ENCODE peak calls at places on chromosome 6, in ten cellular contexts. P is Calu3, S is IMR-90, T is AG10803, G is A549, V is progenitor cell of endocrine pancreas, W is dorsolateral prefrontal cortex, J is cardiac fibroblast, E is left ventricle myocardium inferior, U is lung. M is an unnamed sample.

GRCh38 chr6:19838442-19839236 is 1.5 kb downstream of the ID4 start:
- DNase-seq in U (peak; percentile 79), E (no peak), G (peak; percentile 4), V (peak; percentile 67), P (peak; percentile 69), J (peak; percentile 45), T (peak; percentile 21), S (peak; percentile 11), W (no peak), M (no peak)

GRCh38 chr6:37820713-37821069 is 1.2 kb downstream of the ZFAND3 start:
- DNase-seq in J (no peak), W (no peak), S (no peak), V (no peak), T (no peak), E (no peak), G (no peak), P (no peak), U (no peak), M (no peak)

GRCh38 chr6:24865161-24865560 is 66.4 kb upstream of the ARMH2 start:
- DNase-seq in G (no peak), V (no peak), J (no peak), U (no peak), E (no peak), P (no peak), W (no peak), T (no peak), S (no peak), M (no peak)

GRCh38 chr6:36907781-36908180 is 22.0 kb downstream of the C6orf89 start:
- DNase-seq in T (no peak), U (peak; percentile 71), E (peak; percentile 66), P (no peak), S (peak; percentile 36), V (no peak), J (peak; percentile 59), G (no peak), W (no peak), M (no peak)

GRCh38 chr6:109073344-109074235 is 21.1 kb downstream of the SESN1 start:
- DNase-seq in U (no peak), S (peak; percentile 76), W (no peak), T (peak; percentile 76), G (peak; percentile 15), V (no peak), P (peak; percentile 58), J (peak; percentile 87), E (no peak), M (peak; percentile 60)

GRCh38 chr6:149473080-149474052 is 11.4 kb downstream of the ZC3H12D start:
- DNase-seq in V (no peak), T (no peak), U (no peak), S (no peak), E (no peak), W (no peak), J (no peak), G (peak; percentile 12), P (no peak), M (no peak)

GRCh38 chr6:96675617-96676016 is 112.7 kb downstream of the FHL5 start:
- DNase-seq in P (no peak), W (no peak), V (no peak), S (no peak), G (no peak), U (no peak), T (no peak), E (no peak), J (no peak), M (no peak)

GRCh38 chr6:42745083-42745637 is 743 bp downstream of the TBCC start:
- DNase-seq in G (peak; percentile 14), E (no peak), W (peak; percentile 47), V (peak; percentile 14), U (peak; percentile 42), P (peak; percentile 30), T (peak; percentile 36), J (peak; percentile 19), S (peak; percentile 23), M (no peak)

GRCh38 chr6:40387871-40388264 is 199.3 kb downstream of the LRFN2 start:
- DNase-seq in U (no peak), T (no peak), V (no peak), J (no peak), S (no peak), E (no peak), P (no peak), W (no peak), G (no peak), M (no peak)

GRCh38 chr6:116528800-116529199 is 16.7 kb downstream of the TRAPPC3L start:
- DNase-seq in J (peak; percentile 31), E (no peak), T (no peak), W (no peak), U (no peak), S (peak; percentile 28), G (no peak), V (no peak), P (no peak), M (peak; percentile 14)

GRCh38 chr6:107957909-107958688 is at the start of gene SEC63:
- DNase-seq in T (peak; percentile 96), E (peak; percentile 97), G (peak; percentile 75), U (peak; percentile 98), P (peak; percentile 98), V (peak; percentile 96), J (peak; percentile 98), W (peak; percentile 99), S (peak; percentile 96), M (peak; percentile 96)

GRCh38 chr6:35181933-35182612 is 31.7 kb upstream of the SCUBE3 start:
- DNase-seq in G (peak; percentile 45), W (no peak), U (peak; percentile 73), S (peak; percentile 61), J (peak; percentile 87), P (peak; percentile 85), T (peak; percentile 80), E (peak; percentile 57), V (no peak), M (peak; percentile 77)

GRCh38 chr6:135266675-135267074 is 85.6 kb downstream of the MYB start:
- DNase-seq in J (no peak), V (no peak), P (no peak), W (no peak), T (no peak), E (no peak), U (no peak), G (no peak), S (no peak), M (no peak)

GRCh38 chr6:154579046-154579823 is 68.8 kb upstream of the CNKSR3 start:
- DNase-seq in E (no peak), V (no peak), S (no peak), J (no peak), T (no peak), U (peak; percentile 14), P (no peak), G (no peak), W (no peak), M (no peak)

GRCh38 chr6:150142657-150143501 is at the start of gene PPP1R14C:
- DNase-seq in V (peak; percentile 29), P (peak; percentile 51), J (peak; percentile 29), G (no peak), E (peak; percentile 40), W (peak; percentile 79), T (peak; percentile 38), U (peak; percentile 61), S (no peak), M (no peak)

GRCh38 chr6:85418059-85418458 is 31.8 kb upstream of the NT5E start:
- DNase-seq in J (peak; percentile 57), T (peak; percentile 92), W (no peak), V (no peak), G (no peak), P (no peak), E (no peak), U (no peak), S (peak; percentile 87), M (peak; percentile 63)

GRCh38 chr6:105509506-105510331 is 106.8 kb upstream of the PREP start:
- DNase-seq in G (no peak), W (no peak), P (no peak), J (peak; percentile 20), E (peak; percentile 25), V (no peak), U (no peak), S (peak; percentile 56), T (no peak), M (no peak)
- TF ChIP-seq CTCF in G (peak; percentile 16), W (no peak), P (no peak), J (peak; percentile 36), E (peak; percentile 52), V (peak; percentile 15), U (no peak), S (peak; percentile 55), T (peak; percentile 23), M (peak; percentile 36)

DNA sequence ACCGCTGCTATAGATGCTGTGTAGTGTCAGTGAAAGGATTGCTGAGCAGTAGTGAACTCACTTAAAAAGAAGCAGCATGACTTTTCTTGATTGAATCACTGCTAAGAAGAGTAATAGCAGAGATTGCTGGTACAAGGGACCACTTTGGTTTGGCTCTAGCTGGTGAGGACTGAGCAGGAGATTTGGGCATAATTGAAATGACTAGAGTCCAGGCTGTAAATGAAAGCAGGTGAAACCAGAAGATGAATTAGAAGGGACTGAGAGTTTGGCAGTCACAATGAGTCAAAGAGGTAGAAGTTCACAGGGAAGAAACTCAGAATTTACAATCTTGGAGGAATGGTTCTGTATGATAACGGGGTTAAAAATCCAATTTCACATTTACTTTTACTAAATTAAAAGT is 19.1 kb upstream of the REV3L start:
- DNase-seq in U (no peak), J (no peak), V (no peak), T (no peak), G (no peak), S (no peak), E (no peak), W (no peak), P (no peak), M (no peak)
- TF ChIP-seq CTCF in U (no peak), J (no peak), V (no peak), T (no peak), G (no peak), S (no peak), E (no peak), W (no peak), P (no peak), M (no peak)

DNA sequence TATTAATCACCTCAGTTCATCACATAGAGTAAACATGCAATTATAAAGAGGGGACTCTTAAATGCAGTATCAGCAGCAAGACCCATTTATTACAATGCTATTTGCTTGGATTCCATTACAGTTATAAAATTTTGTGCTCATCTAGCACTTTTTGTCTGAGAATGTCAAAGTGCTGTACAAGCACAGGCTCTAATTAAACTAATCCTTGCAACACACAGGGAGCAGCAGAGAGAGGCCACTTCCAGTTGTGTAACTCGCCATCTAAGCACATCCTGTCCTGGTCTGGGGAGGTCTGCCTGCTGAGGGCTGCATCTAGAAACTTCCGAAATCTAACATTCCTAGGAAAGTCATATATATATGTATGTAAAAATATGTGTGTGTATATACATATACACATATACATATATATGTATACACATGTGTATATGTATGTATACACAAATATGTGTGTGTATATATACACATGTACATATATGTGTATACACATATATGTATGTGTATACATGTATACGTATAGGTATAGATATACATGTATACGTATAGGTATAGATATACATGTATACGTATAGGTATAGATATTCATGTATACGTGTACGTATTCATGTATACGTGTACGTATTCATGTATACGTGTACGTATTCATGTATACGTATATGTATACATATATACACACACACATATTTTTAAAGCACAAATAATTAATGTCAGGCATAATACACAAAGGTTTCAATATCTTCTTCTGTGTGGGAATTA is 136.4 kb upstream of the JARID2 start:
- DNase-seq in P (no peak), V (no peak), W (no peak), G (no peak), U (no peak), T (no peak), J (peak; percentile 11), E (no peak), S (no peak), M (no peak)
- TF ChIP-seq CTCF in P (no peak), V (no peak), W (no peak), G (no peak), U (no peak), T (no peak), J (no peak), E (no peak), S (no peak), M (no peak)

GRCh38 chr6:56618050-56618449 is 24.6 kb downstream of the DST start:
- DNase-seq in T (no peak), E (no peak), U (no peak), G (no peak), S (no peak), W (no peak), P (no peak), J (no peak), V (no peak), M (no peak)
- TF ChIP-seq CTCF in T (no peak), E (no peak), U (no peak), G (no peak), S (peak; percentile 14), W (no peak), P (no peak), J (peak; percentile 29), V (peak; percentile 18), M (peak; percentile 65)